ENCODE peak calls at places on chromosomes 16 and 17, in four cellular contexts. One of them, this sample, is unnamed.

GRCh38 chr16:11094075-11094593 is 149.8 kb downstream of the CLEC16A start:
- DNase-seq in K562: peak; percentile 80
- DNase-seq in GM12878: peak; percentile 53
- DNase-seq in HepG2: no peak
- DNase-seq in this sample: no peak

GRCh38 chr16:31695667-31696066 is 168.0 kb downstream of the AHSP start:
- DNase-seq in HepG2: no peak
- DNase-seq in GM12878: no peak
- DNase-seq in K562: no peak
- DNase-seq in this sample: no peak

GRCh38 chr16:80273635-80274538 is 266.9 kb upstream of the DYNLRB2 start:
- DNase-seq in GM12878: no peak
- DNase-seq in HepG2: no peak
- DNase-seq in K562: no peak
- DNase-seq in this sample: no peak

GRCh38 chr16:79795556-79795955 is 195.0 kb upstream of the MAF start:
- DNase-seq in K562: no peak
- DNase-seq in GM12878: no peak
- DNase-seq in HepG2: no peak
- DNase-seq in this sample: no peak

GRCh38 chr17:21029032-21029431 is 13.8 kb downstream of the USP22 start:
- DNase-seq in GM12878: no peak
- DNase-seq in K562: no peak
- DNase-seq in HepG2: no peak
- DNase-seq in this sample: no peak

GRCh38 chr16:12062343-12063003 is 85.9 kb downstream of the SNX29 start:
- DNase-seq in GM12878: no peak
- DNase-seq in HepG2: no peak
- DNase-seq in K562: no peak
- DNase-seq in this sample: no peak

GRCh38 chr17:8941980-8942617 is 23.4 kb downstream of the PIK3R5 start:
- DNase-seq in GM12878: no peak
- DNase-seq in HepG2: no peak
- DNase-seq in K562: no peak
- DNase-seq in this sample: no peak

GRCh38 chr17:42399121-42399520 is 10.9 kb upstream of the STAT3 start:
- DNase-seq in GM12878: no peak
- DNase-seq in HepG2: no peak
- DNase-seq in K562: no peak
- DNase-seq in this sample: no peak

GRCh38 chr17:59141860-59142259 is 13.1 kb downstream of the SKA2 start:
- DNase-seq in GM12878: no peak
- DNase-seq in K562: no peak
- DNase-seq in HepG2: peak; percentile 60
- DNase-seq in this sample: no peak

GRCh38 chr17:4675791-4676190 is 28.1 kb downstream of the PELP1 start:
- DNase-seq in GM12878: no peak
- DNase-seq in HepG2: no peak
- DNase-seq in K562: no peak
- DNase-seq in this sample: no peak

GRCh38 chr17:35731239-35731931 is at the start of gene RASL10B:
- DNase-seq in HepG2: peak; percentile 41
- DNase-seq in K562: peak; percentile 93
- DNase-seq in GM12878: no peak
- DNase-seq in this sample: no peak

GRCh38 chr17:7196651-7197050 is 17.5 kb upstream of the ASGR1 start:
- DNase-seq in HepG2: no peak
- DNase-seq in GM12878: no peak
- DNase-seq in K562: no peak
- DNase-seq in this sample: no peak
- TF ChIP-seq BHLHE40 in HepG2: no peak
- TF ChIP-seq BHLHE40 in GM12878: no peak
- TF ChIP-seq BHLHE40 in K562: no peak
- TF ChIP-seq BHLHE40 in this sample: no peak

GRCh38 chr17:78648293-78648692 is 71.1 kb upstream of the DNAH17 start:
- DNase-seq in HepG2: no peak
- DNase-seq in K562: no peak
- DNase-seq in GM12878: no peak
- DNase-seq in this sample: no peak
- TF ChIP-seq HDAC2 in HepG2: no peak
- TF ChIP-seq HDAC2 in K562: no peak
- TF ChIP-seq HDAC2 in GM12878: no peak
- TF ChIP-seq HDAC2 in this sample: no peak

DNA sequence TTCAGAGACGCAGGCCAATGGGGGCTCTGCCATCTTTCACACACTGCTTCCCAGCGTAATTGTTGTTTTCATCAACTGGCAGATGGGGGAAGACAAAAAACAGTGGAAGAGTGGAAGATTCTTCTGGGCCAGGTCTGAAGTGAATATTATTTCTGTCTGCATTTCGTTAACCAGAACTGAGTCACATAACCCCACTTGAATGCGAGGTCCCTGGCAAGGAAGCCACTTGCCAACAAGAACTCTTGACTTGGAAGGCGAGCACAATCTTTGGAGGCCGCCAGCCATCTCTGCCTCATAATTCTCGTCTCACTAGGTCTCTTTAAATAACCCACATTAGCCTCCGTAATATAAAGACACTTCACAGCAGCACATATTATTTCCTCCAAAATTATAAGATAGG is 75.4 kb downstream of the CYB561 start:
- DNase-seq in K562: no peak
- DNase-seq in HepG2: no peak
- DNase-seq in GM12878: no peak
- DNase-seq in this sample: no peak
- TF ChIP-seq KDM1A in K562: no peak
- TF ChIP-seq KDM1A in HepG2: no peak
- TF ChIP-seq KDM1A in GM12878: no peak
- TF ChIP-seq KDM1A in this sample: no peak

GRCh38 chr17:56596741-56597494 is 3.4 kb downstream of the NOG start:
- DNase-seq in GM12878: no peak
- DNase-seq in HepG2: no peak
- DNase-seq in K562: no peak
- DNase-seq in this sample: no peak
- TF ChIP-seq BHLHE40 in GM12878: no peak
- TF ChIP-seq BHLHE40 in HepG2: no peak
- TF ChIP-seq BHLHE40 in K562: no peak
- TF ChIP-seq BHLHE40 in this sample: no peak

DNA sequence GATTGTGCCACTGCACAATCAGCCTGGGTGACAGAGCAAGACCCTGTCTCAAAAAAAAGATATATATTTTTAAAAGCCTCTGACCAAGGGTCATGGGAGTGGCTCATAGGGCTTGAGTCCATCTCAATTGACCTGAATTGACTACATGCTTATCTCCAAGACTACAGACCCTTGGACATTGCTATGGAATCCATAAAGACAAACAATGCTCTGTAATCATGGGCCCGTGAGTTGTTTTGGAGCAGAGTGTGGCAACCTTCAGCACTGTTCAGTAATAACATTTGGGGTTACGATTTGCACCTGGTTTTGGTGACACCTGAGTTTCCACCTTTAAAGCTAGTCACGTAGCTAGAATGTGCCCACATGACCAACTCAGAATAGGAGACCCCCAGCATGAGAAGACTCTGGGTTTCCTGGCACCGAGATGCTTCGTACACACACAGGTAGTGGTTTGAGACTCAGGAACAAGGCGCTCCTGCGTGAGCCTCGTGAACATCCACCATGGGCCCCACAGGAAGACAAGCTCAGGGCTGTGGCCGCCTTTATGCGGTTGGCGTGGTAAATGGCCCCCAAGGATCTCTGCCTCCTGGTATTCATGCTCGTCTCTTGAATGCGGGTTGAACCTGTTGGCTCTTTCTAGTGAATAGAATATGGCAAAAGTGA is 66.6 kb upstream of the RPH3AL start:
- DNase-seq in GM12878: no peak
- DNase-seq in K562: no peak
- DNase-seq in HepG2: peak; percentile 80
- DNase-seq in this sample: no peak
- TF ChIP-seq HDAC2 in GM12878: no peak
- TF ChIP-seq HDAC2 in K562: no peak
- TF ChIP-seq HDAC2 in HepG2: peak; percentile 60
- TF ChIP-seq HDAC2 in this sample: no peak

GRCh38 chr16:1395444-1396074 is 18.9 kb downstream of the UNKL start:
- DNase-seq in HepG2: no peak
- DNase-seq in GM12878: no peak
- DNase-seq in K562: no peak
- DNase-seq in this sample: no peak
- TF ChIP-seq KDM1A in HepG2: no peak
- TF ChIP-seq KDM1A in GM12878: no peak
- TF ChIP-seq KDM1A in K562: no peak
- TF ChIP-seq KDM1A in this sample: no peak